ENCODE peak calls at places on chromosomes 12 and 14, in six cellular contexts. R is omental fat pad, G is left lung, T is AG10803, N is GM12865, Z is GM10248. Y is an unnamed sample.

GRCh38 chr14:101176535-101177205 is 273.1 kb upstream of the RTL1 start:
- DNase-seq in R (peak), G (peak), T (no peak), N (no peak), Z (peak), Y (no peak)

GRCh38 chr12:269216-269615 is 6.6 kb upstream of the SLC6A13 start:
- DNase-seq in R (no peak), G (no peak), T (no peak), N (no peak), Z (no peak), Y (no peak)

GRCh38 chr14:31962920-31963319 is 114.2 kb upstream of the ARHGAP5 start:
- DNase-seq in R (no peak), G (no peak), T (no peak), N (no peak), Z (no peak), Y (no peak)

GRCh38 chr14:71061458-71061857 is 154.2 kb downstream of the PCNX1 start:
- DNase-seq in R (no peak), G (no peak), T (peak), N (no peak), Z (no peak), Y (no peak)

GRCh38 chr12:116982721-116983502 is 72.2 kb downstream of the FBXW8 start:
- DNase-seq in R (no peak), G (no peak), T (peak), N (no peak), Z (no peak), Y (no peak)

GRCh38 chr12:51959211-51959610 is 7.7 kb downstream of the ACVR1B start:
- DNase-seq in R (no peak), G (no peak), T (peak), N (no peak), Z (no peak), Y (no peak)

GRCh38 chr12:47808049-47808448 is 11.7 kb downstream of the HDAC7 start:
- DNase-seq in R (no peak), G (peak), T (no peak), N (peak), Z (peak), Y (no peak)

GRCh38 chr14:52272375-52272774 is 4.9 kb downstream of the PTGDR start:
- DNase-seq in R (no peak), G (no peak), T (peak), N (peak), Z (peak), Y (no peak)

GRCh38 chr12:75848961-75849360 is 182.6 kb downstream of the PHLDA1 start:
- DNase-seq in R (no peak), G (no peak), T (no peak), N (no peak), Z (no peak), Y (no peak)

GRCh38 chr12:15152864-15153263 is 68.4 kb downstream of the RERG start:
- DNase-seq in R (no peak), G (no peak), T (peak), N (no peak), Z (no peak), Y (no peak)

GRCh38 chr12:15155271-15155670 is 65.9 kb downstream of the RERG start:
- DNase-seq in R (no peak), G (no peak), T (no peak), N (no peak), Z (no peak), Y (no peak)

GRCh38 chr12:15154108-15154507 is 67.1 kb downstream of the RERG start:
- DNase-seq in R (no peak), G (no peak), T (no peak), N (no peak), Z (no peak), Y (no peak)

GRCh38 chr12:15151141-15152091 is 69.8 kb downstream of the RERG start:
- DNase-seq in R (no peak), G (no peak), T (no peak), N (peak), Z (no peak), Y (no peak)

DNA sequence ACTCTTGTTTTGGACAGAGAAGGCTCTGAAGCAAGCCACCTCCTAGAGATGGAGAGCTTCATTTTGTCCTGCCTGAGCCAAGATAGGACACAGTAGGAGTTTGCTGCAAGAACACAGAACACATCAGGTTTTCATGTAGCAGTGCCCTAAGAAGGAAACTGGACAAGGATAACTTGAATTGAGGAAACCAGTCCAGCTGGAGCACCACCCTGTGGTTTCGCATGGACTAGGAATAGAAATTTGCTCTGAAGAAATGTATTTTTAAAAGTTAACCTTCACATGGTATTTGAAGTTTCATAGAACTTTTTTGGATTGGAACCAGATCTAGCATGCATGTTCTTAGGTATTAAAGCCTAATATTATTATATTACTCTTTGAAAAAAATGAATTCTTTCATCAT is 68.8 kb downstream of the RERG start:
- DNase-seq in R (no peak), G (no peak), T (peak), N (no peak), Z (no peak), Y (no peak)
- TF ChIP-seq CTCF in R (no peak), G (no peak), T (peak), N (no peak), Z (no peak), Y (no peak)

GRCh38 chr12:15562263-15562662 is 226.9 kb downstream of the EPS8 start:
- DNase-seq in R (no peak), G (no peak), T (no peak), N (no peak), Z (no peak), Y (no peak)
- TF ChIP-seq CTCF in R (no peak), G (no peak), T (no peak), N (no peak), Z (no peak), Y (no peak)

GRCh38 chr12:49111206-49111605 is 559 bp upstream of the LMBR1L start:
- DNase-seq in R (no peak), G (no peak), T (no peak), N (no peak), Z (no peak), Y (no peak)

GRCh38 chr12:49109631-49110172 is 945 bp downstream of the LMBR1L start:
- DNase-seq in R (no peak), G (no peak), T (no peak), N (no peak), Z (no peak), Y (no peak)

GRCh38 chr12:49105504-49106120 is 5.0 kb downstream of the LMBR1L start:
- DNase-seq in R (no peak), G (no peak), T (peak), N (no peak), Z (no peak), Y (no peak)

GRCh38 chr12:49108958-49109404 is 1.7 kb downstream of the LMBR1L start:
- DNase-seq in R (peak), G (peak), T (peak), N (no peak), Z (no peak), Y (no peak)

GRCh38 chr12:49110191-49111155 is at the start of gene LMBR1L:
- DNase-seq in R (peak), G (peak), T (peak), N (peak), Z (peak), Y (peak)
- TF ChIP-seq CTCF in R (no peak), G (peak), T (peak), N (peak), Z (peak), Y (peak)

GRCh38 chr12:1540690-1541089 is 53.7 kb downstream of the FBXL14 start:
- DNase-seq in R (no peak), G (no peak), T (no peak), N (no peak), Z (no peak), Y (no peak)

GRCh38 chr12:1542599-1542998 is 51.8 kb downstream of the FBXL14 start:
- DNase-seq in R (no peak), G (no peak), T (no peak), N (no peak), Z (no peak), Y (no peak)

GRCh38 chr12:1546931-1547640 is 47.3 kb downstream of the FBXL14 start:
- DNase-seq in R (no peak), G (no peak), T (no peak), N (no peak), Z (no peak), Y (no peak)

GRCh38 chr12:1544991-1545700 is 49.2 kb downstream of the FBXL14 start:
- DNase-seq in R (no peak), G (no peak), T (peak), N (no peak), Z (no peak), Y (no peak)
- TF ChIP-seq CTCF in R (no peak), G (no peak), T (peak), N (no peak), Z (no peak), Y (no peak)

GRCh38 chr14:20658246-20658645 is 16.8 kb upstream of the OR6S1 start:
- DNase-seq in R (no peak), G (no peak), T (no peak), N (no peak), Z (no peak), Y (no peak)

GRCh38 chr14:20652996-20653975 is 11.8 kb upstream of the OR6S1 start:
- DNase-seq in R (no peak), G (no peak), T (peak), N (peak), Z (peak), Y (no peak)

GRCh38 chr14:20656274-20656673 is 14.8 kb upstream of the OR6S1 start:
- DNase-seq in R (no peak), G (no peak), T (no peak), N (no peak), Z (no peak), Y (no peak)

GRCh38 chr14:20657216-20658211 is 16.0 kb upstream of the OR6S1 start:
- DNase-seq in R (no peak), G (no peak), T (no peak), N (peak), Z (no peak), Y (no peak)

DNA sequence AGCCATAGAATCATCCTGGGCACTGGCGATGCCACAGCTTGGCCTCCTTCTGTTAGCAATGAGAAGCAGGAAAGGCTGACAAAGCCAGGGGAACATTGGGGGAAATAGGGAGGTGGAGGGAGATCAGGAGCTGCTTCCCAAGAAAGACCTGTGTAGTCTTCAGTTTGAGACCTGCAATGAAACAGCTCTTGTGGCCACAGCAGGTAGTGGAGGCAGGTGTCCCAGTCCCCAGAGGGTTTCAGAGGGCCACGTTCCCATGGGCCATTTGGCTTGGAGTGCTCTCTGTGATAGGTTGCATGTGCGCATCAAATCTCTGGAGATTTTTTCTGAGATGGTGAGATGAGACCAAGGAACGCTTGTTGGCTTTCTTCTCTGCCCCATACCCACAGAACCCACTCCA is 14.4 kb upstream of the OR6S1 start:
- DNase-seq in R (no peak), G (no peak), T (no peak), N (no peak), Z (no peak), Y (no peak)
- TF ChIP-seq CTCF in R (no peak), G (no peak), T (no peak), N (no peak), Z (no peak), Y (no peak)